ENCODE peak calls at places on chromosomes 3 and 15, in ten cellular contexts. X is Panc1, O is fibroblast of lung, B is stomach, P is left lung, A is right atrium auricular region, T is heart right ventricle, W is colonic mucosa, Q is neural progenitor cell, J is pancreas. M is an unnamed sample.

GRCh38 chr3:115931581-115931980 is 308.3 kb downstream of the GAP43 start:
- DNase-seq in X (no peak), O (peak), B (no peak), P (no peak), A (no peak), T (no peak), W (no peak), Q (no peak), J (no peak), M (no peak)

GRCh38 chr3:106534206-106534605 is 665.4 kb upstream of the CBLB start:
- DNase-seq in X (no peak), O (peak), B (no peak), P (peak), A (no peak), T (no peak), W (no peak), Q (no peak), J (no peak), M (no peak)

GRCh38 chr3:139466369-139466768 is 9.9 kb downstream of the RBP2 start:
- DNase-seq in X (no peak), O (no peak), B (no peak), P (no peak), A (no peak), T (no peak), W (no peak), Q (no peak), J (no peak), M (no peak)

GRCh38 chr3:169173231-169173630 is 490.3 kb downstream of the MECOM start:
- DNase-seq in X (no peak), O (no peak), B (no peak), P (no peak), A (no peak), T (no peak), W (peak), Q (peak), J (no peak), M (no peak)

GRCh38 chr15:92333709-92334108 is 60.0 kb upstream of the ST8SIA2 start:
- DNase-seq in X (no peak), O (no peak), B (no peak), P (no peak), A (no peak), T (no peak), W (no peak), Q (no peak), J (no peak), M (no peak)

GRCh38 chr3:59388555-59389280 is 338.9 kb upstream of the CFAP20DC start:
- DNase-seq in X (no peak), O (peak), B (no peak), P (no peak), A (no peak), T (no peak), W (no peak), Q (no peak), J (no peak), M (no peak)

GRCh38 chr3:145815707-145816413 is 345.1 kb downstream of the PLOD2 start:
- DNase-seq in X (no peak), O (no peak), B (no peak), P (no peak), A (no peak), T (no peak), W (no peak), Q (no peak), J (no peak), M (no peak)

GRCh38 chr3:17820704-17821103 is 78.3 kb upstream of the TBC1D5 start:
- DNase-seq in X (no peak), O (peak), B (no peak), P (no peak), A (no peak), T (no peak), W (no peak), Q (no peak), J (no peak), M (no peak)

GRCh38 chr3:10370429-10370828 is 49.5 kb upstream of the SEC13 start:
- DNase-seq in X (no peak), O (peak), B (no peak), P (no peak), A (no peak), T (no peak), W (no peak), Q (no peak), J (no peak), M (no peak)

GRCh38 chr3:30017882-30018281 is 588.5 kb upstream of the TGFBR2 start:
- DNase-seq in X (no peak), O (no peak), B (no peak), P (no peak), A (no peak), T (no peak), W (no peak), Q (no peak), J (no peak), M (no peak)

GRCh38 chr3:69288161-69288895 is 97.6 kb downstream of the FRMD4B start:
- DNase-seq in X (no peak), O (peak), B (no peak), P (no peak), A (no peak), T (no peak), W (no peak), Q (peak), J (no peak), M (no peak)

GRCh38 chr3:188722963-188723362 is 448.8 kb upstream of the TPRG1 start:
- DNase-seq in X (no peak), O (no peak), B (no peak), P (no peak), A (no peak), T (no peak), W (no peak), Q (no peak), J (no peak), M (no peak)

GRCh38 chr3:100335137-100335833 is 728 bp downstream of the NIT2 start:
- DNase-seq in X (no peak), O (no peak), B (no peak), P (peak), A (no peak), T (no peak), W (peak), Q (peak), J (no peak), M (no peak)

GRCh38 chr3:131538968-131539367 is 36.2 kb upstream of the MRPL3 start:
- DNase-seq in X (no peak), O (no peak), B (no peak), P (no peak), A (no peak), T (no peak), W (no peak), Q (no peak), J (no peak), M (no peak)

DNA sequence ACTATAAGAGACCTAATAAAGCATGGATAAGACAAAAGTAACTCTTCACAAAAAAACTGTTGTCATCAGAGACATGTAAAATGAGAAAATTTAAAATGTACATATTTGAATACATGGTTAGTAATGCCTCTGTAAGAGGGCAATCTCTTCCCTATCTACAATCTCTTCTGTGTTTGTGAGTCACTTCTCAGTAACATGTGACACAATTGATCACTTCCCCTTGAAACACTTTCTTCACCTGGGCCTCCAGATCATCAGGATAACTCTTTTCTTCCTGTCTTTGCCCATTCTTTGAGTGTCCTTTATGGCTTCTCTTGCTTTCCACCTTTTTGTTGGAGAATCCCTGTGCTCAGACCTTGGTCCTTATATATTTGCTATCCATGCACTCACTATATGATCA is 50.4 kb downstream of the TFDP2 start:
- DNase-seq in X (no peak), O (no peak), B (no peak), P (no peak), A (no peak), T (no peak), W (no peak), Q (no peak), J (no peak), M (no peak)
- H3K27ac ChIP-seq in X (no peak), O (no peak), B (no peak), P (no peak), A (no peak), T (no peak), W (no peak), Q (no peak), J (no peak), M (no peak)

DNA sequence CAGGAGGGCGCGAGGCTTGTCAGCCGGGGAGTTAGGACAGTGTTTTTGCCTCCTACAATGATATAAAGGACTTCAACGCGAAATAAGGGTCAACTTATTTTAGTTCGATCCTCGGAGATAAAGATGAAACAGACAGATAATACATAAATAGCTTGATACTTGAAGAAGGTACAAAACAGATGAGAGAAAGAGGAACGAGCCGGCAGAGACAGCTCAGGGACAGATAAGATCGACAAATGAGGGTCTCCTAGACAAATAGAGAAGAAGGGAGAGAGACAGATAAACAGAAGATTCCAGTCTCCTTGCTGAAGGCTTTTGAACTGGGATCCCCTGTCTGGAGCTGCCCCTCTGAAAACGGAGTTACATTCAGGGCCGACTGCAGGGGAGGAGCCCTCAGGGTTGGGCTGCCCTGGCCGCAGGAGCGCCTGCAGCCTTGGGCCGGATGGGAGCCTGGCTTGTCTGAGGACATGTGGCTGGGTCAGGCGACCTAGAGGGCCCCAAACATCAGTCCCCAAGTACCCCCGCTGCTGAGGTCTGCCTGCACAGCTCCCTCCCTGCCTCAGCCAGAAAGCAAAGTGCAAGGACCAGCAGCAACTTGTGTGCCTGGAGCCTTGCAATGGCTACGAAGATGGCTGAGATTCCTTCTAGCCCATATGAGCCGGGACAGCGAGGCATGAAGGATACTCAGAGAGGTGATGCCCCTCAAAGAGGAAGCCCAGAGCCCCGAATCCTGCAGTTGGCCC is 981 bp upstream of the SKOR1 start:
- DNase-seq in X (no peak), O (no peak), B (no peak), P (no peak), A (no peak), T (no peak), W (no peak), Q (no peak), J (no peak), M (no peak)
- TF ChIP-seq CTCF in X (no peak), O (no peak), B (no peak), P (no peak), A (no peak), T (no peak), W (no peak), Q (no peak), J (no peak), M (no peak)

GRCh38 chr15:26866298-26867198 is at the start of gene GABRA5:
- DNase-seq in X (no peak), O (peak), B (no peak), P (no peak), A (no peak), T (no peak), W (no peak), Q (peak), J (no peak), M (no peak)
- H3K4me3 ChIP-seq in X (no peak), O (no peak), B (peak), P (no peak), A (peak), T (peak), W (no peak), Q (peak), J (no peak), M (peak)

GRCh38 chr3:189776163-189776824 is 145.1 kb downstream of the TP63 start:
- DNase-seq in X (no peak), O (no peak), B (no peak), P (no peak), A (no peak), T (no peak), W (no peak), Q (peak), J (no peak), M (no peak)
- H3K27ac ChIP-seq in X (no peak), O (no peak), B (no peak), P (no peak), A (no peak), T (no peak), W (no peak), Q (no peak), J (no peak), M (no peak)

DNA sequence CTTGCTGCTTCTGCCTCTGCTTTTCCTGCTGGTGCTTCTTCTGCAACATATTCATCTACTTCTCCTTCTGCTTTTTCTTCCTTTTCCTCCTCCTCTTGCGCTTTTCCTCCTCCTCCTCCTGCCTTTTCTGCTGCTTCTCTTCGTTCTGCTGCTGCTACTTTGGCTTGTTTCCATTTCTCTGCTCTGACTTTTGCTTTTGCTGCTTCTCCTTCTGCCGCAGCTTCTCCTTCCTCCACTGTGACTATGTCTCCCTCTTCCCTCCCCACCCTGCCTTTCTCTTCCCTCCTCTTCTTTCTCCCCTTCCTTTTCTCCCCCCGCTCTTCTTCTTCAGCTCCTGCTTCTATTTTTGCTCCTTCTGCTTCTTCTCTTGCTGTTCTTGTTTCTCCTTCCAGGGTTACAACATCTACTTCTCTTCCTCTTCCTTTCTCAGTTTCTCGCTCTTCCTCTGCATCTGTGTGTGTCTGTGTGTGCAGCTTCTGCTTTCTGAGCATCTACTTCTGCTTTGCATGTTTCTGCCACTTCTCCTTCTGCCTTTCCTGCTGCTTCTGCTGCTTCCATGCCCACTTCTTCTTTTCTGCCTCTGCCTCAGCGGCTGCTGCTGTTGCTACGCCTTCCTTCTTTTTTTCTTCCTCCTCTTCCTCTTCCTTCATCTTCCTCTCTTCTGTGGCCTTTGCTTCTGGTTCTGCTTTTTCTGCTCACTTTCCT is 51.4 kb downstream of the FAM43A start:
- DNase-seq in X (no peak), O (no peak), B (no peak), P (no peak), A (no peak), T (no peak), W (no peak), Q (no peak), J (no peak), M (no peak)
- TF ChIP-seq CTCF in X (no peak), O (no peak), B (no peak), P (no peak), A (no peak), T (no peak), W (no peak), Q (no peak), J (no peak), M (no peak)

GRCh38 chr3:191333481-191333880 is 3.2 kb upstream of the UTS2B start:
- DNase-seq in X (no peak), O (no peak), B (no peak), P (no peak), A (no peak), T (no peak), W (no peak), Q (no peak), J (no peak), M (no peak)
- H3K4me3 ChIP-seq in X (no peak), O (no peak), B (no peak), P (no peak), A (no peak), T (no peak), W (no peak), Q (no peak), J (no peak), M (no peak)

GRCh38 chr3:141302364-141303141 is 65.8 kb upstream of the ZBTB38 start:
- DNase-seq in X (no peak), O (peak), B (no peak), P (no peak), A (peak), T (no peak), W (no peak), Q (no peak), J (no peak), M (peak)
- H3K27ac ChIP-seq in X (no peak), O (no peak), B (peak), P (peak), A (peak), T (peak), W (no peak), Q (no peak), J (no peak), M (peak)

GRCh38 chr3:151426337-151426648 is 34.6 kb downstream of the IGSF10 start:
- DNase-seq in X (no peak), O (no peak), B (no peak), P (no peak), A (no peak), T (no peak), W (no peak), Q (no peak), J (no peak), M (no peak)
- TF ChIP-seq CTCF in X (peak), O (no peak), B (no peak), P (no peak), A (no peak), T (no peak), W (no peak), Q (no peak), J (no peak), M (no peak)